ENCODE peak calls at places on chromosome 7, in six cellular contexts. W, T, F, X, B and K are unnamed samples.

GRCh38 chr7:133931053-133931452 is 196.1 kb upstream of the LRGUK start:
- DNase-seq in F (no peak), B (no peak), X (peak), W (no peak), T (no peak), K (no peak)

GRCh38 chr7:141533149-141533949 is 17.9 kb upstream of the AGK start:
- DNase-seq in W (peak), F (peak), X (peak), B (peak), T (peak), K (peak)

GRCh38 chr7:132536646-132537395 is 39.4 kb downstream of the PLXNA4 start:
- DNase-seq in B (no peak), W (no peak), X (peak), T (peak), F (no peak), K (peak)

GRCh38 chr7:16114633-16115032 is 306.7 kb downstream of the CRPPA start:
- DNase-seq in B (no peak), W (no peak), X (peak), T (peak), F (no peak), K (peak)

GRCh38 chr7:140867467-140868314 is 57.0 kb downstream of the BRAF start:
- DNase-seq in X (no peak), B (no peak), T (no peak), W (no peak), F (no peak), K (no peak)

GRCh38 chr7:103691291-103691690 is 245.3 kb upstream of the SLC26A5 start:
- DNase-seq in B (no peak), W (no peak), T (no peak), X (peak), F (no peak), K (no peak)

GRCh38 chr7:139212133-139212532 is 18.9 kb upstream of the UBN2 start:
- DNase-seq in F (no peak), X (no peak), B (no peak), T (no peak), W (no peak), K (no peak)

GRCh38 chr7:36667007-36667406 is 57.3 kb downstream of the AOAH start:
- DNase-seq in X (no peak), F (no peak), W (no peak), T (no peak), B (no peak), K (peak)

GRCh38 chr7:111529507-111530355 is 32.6 kb downstream of the IMMP2L start:
- DNase-seq in F (no peak), X (peak), B (no peak), W (no peak), T (no peak), K (peak)

GRCh38 chr7:29243777-29244655 is 49.4 kb downstream of the CHN2 start:
- DNase-seq in X (no peak), F (no peak), B (no peak), W (no peak), T (no peak), K (no peak)

GRCh38 chr7:29408841-29409243 is 154.8 kb upstream of the PRR15 start:
- DNase-seq in T (peak), X (peak), B (peak), W (no peak), F (peak), K (peak)

GRCh38 chr7:37853468-37853867 is 5.1 kb downstream of the NME8 start:
- DNase-seq in W (no peak), B (no peak), T (no peak), X (peak), F (no peak), K (no peak)
- TF ChIP-seq CTCF in W (no peak), B (no peak), T (peak), X (peak), F (no peak), K (peak)

GRCh38 chr7:90211391-90212148 is at the start of gene STEAP2:
- DNase-seq in X (peak), F (peak), B (peak), W (peak), T (peak), K (peak)

GRCh38 chr7:90209776-90210175 is 1.8 kb upstream of the STEAP2 start:
- DNase-seq in W (no peak), F (no peak), X (no peak), T (no peak), B (no peak), K (peak)

GRCh38 chr7:90210475-90210874 is 1.1 kb upstream of the STEAP2 start:
- DNase-seq in W (no peak), X (peak), B (no peak), F (no peak), T (no peak), K (no peak)

GRCh38 chr7:90210925-90211324 is 615 bp upstream of the STEAP2 start:
- DNase-seq in F (no peak), T (no peak), B (no peak), X (peak), W (no peak), K (no peak)

DNA sequence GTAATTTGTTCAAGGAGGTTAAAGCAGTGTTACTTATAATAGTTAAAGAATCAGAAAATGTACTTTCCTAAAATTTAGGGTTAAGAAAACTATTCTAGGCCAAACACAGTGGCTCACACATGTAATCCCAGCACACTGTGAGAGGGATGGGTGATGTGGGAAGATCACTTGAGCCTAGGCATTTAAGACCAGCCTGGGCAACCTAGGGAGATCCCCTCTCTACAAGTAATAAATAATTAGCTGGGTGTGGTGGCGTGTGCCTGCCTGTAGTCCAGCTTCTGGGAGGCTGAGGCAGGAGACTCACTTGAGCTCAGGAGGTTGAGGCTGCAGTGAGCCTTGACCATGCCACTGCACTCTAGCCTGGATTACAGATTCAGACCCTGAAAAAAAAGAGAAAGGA is 3.6 kb upstream of the STEAP2 start:
- DNase-seq in B (no peak), W (no peak), X (no peak), F (no peak), T (no peak), K (no peak)
- H3K4me3 ChIP-seq in B (no peak), W (no peak), X (no peak), F (no peak), T (no peak), K (no peak)

GRCh38 chr7:6528401-6529130 is 22.7 kb downstream of the GRID2IP start:
- DNase-seq in F (no peak), B (no peak), W (no peak), T (no peak), X (no peak), K (no peak)
- TF ChIP-seq CTCF in F (no peak), B (no peak), W (no peak), T (no peak), X (no peak), K (no peak)

DNA sequence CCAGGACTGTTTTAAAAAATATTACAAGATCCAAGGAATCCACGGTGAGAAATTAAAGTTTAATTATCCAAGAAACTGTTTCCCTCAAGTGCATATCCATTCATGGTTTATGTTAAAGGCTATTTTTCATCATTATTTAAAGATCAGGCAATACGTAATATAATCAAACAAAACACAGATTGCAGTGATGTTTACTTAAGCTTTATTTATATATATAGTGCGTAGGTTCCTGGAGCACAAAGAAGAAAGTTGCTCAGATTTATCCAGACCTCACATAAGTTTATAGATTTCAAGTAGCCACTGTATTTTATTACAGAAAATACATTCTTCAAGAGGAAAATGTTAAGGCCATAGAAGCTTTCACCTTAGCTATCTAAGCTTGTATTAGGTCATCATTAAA is 210.0 kb upstream of the KLF14 start:
- DNase-seq in X (peak), T (no peak), B (no peak), W (no peak), F (no peak), K (no peak)
- H3K4me3 ChIP-seq in X (peak), T (peak), B (no peak), W (peak), F (peak), K (no peak)

GRCh38 chr7:42237162-42237821 is at the start of gene GLI3:
- DNase-seq in X (peak), T (peak), W (peak), F (peak), B (peak), K (peak)
- TF ChIP-seq CTCF in X (no peak), T (peak), W (peak), F (no peak), B (no peak), K (peak)

DNA sequence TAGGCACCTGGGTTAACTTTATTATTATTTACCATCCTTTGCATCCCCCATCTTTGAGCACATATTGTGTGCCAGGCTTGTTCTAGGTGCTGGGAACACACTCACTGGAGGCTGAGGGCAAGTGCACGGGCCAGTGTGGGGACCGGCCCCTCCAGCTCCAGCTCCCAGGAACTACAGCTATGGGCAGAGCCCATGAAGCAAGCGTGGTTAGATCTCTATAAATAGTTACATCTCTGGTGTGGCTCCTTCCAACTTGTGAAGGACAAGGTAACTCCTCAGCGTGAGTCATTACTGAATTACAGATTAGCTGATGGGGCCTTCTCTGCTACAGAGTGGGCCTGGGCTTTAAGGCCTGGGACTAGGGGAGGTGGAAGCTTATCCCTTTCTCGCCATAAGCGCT is 583.5 kb downstream of the SDK1 start:
- DNase-seq in X (no peak), B (no peak), W (no peak), F (no peak), T (no peak), K (no peak)
- H3K4me3 ChIP-seq in X (no peak), B (no peak), W (no peak), F (no peak), T (no peak), K (no peak)